ENCODE peak calls at places on chromosomes 7 and 10, in nine cellular contexts. One of them, this sample, is unnamed.

GRCh38 chr7:19530852-19531251 is 178.0 kb downstream of the POLR1F start:
- DNase-seq in foreskin keratinocyte: no peak
- DNase-seq in IMR-90: no peak
- DNase-seq in GM23338: no peak
- DNase-seq in suprapubic skin: no peak
- DNase-seq in uterus: no peak
- DNase-seq in HCT116: no peak
- DNase-seq in lower lobe of right lung: no peak
- DNase-seq in right cardiac atrium: no peak
- DNase-seq in this sample: no peak

GRCh38 chr7:101108330-101108857 is 18.5 kb upstream of the SERPINE1 start:
- DNase-seq in lower lobe of right lung: peak; percentile 67
- DNase-seq in uterus: no peak
- DNase-seq in foreskin keratinocyte: no peak
- DNase-seq in GM23338: no peak
- DNase-seq in HCT116: no peak
- DNase-seq in IMR-90: no peak
- DNase-seq in suprapubic skin: no peak
- DNase-seq in right cardiac atrium: peak; percentile 64
- DNase-seq in this sample: no peak

GRCh38 chr7:2936891-2937580 is 92.9 kb upstream of the GNA12 start:
- DNase-seq in lower lobe of right lung: peak; percentile 34
- DNase-seq in uterus: no peak
- DNase-seq in foreskin keratinocyte: no peak
- DNase-seq in HCT116: no peak
- DNase-seq in suprapubic skin: peak; percentile 53
- DNase-seq in IMR-90: no peak
- DNase-seq in right cardiac atrium: no peak
- DNase-seq in GM23338: no peak
- DNase-seq in this sample: no peak

GRCh38 chr10:31146496-31147219 is 115.0 kb upstream of the ZNF438 start:
- DNase-seq in right cardiac atrium: peak; percentile 44
- DNase-seq in GM23338: peak; percentile 23
- DNase-seq in uterus: peak; percentile 62
- DNase-seq in suprapubic skin: no peak
- DNase-seq in HCT116: peak; percentile 60
- DNase-seq in foreskin keratinocyte: peak; percentile 67
- DNase-seq in lower lobe of right lung: no peak
- DNase-seq in IMR-90: peak; percentile 86
- DNase-seq in this sample: no peak

GRCh38 chr7:135858379-135858778 is 109.8 kb upstream of the FAM180A start:
- DNase-seq in foreskin keratinocyte: no peak
- DNase-seq in suprapubic skin: no peak
- DNase-seq in IMR-90: no peak
- DNase-seq in right cardiac atrium: no peak
- DNase-seq in GM23338: no peak
- DNase-seq in HCT116: no peak
- DNase-seq in lower lobe of right lung: no peak
- DNase-seq in uterus: no peak
- DNase-seq in this sample: no peak

GRCh38 chr10:77405771-77406241 is 231.8 kb downstream of the KCNMA1 start:
- DNase-seq in uterus: peak; percentile 74
- DNase-seq in HCT116: peak; percentile 53
- DNase-seq in GM23338: peak; percentile 80
- DNase-seq in right cardiac atrium: peak; percentile 40
- DNase-seq in suprapubic skin: peak; percentile 74
- DNase-seq in lower lobe of right lung: peak; percentile 84
- DNase-seq in IMR-90: peak; percentile 80
- DNase-seq in foreskin keratinocyte: peak; percentile 48
- DNase-seq in this sample: no peak

GRCh38 chr7:128206017-128206746 is 34.9 kb upstream of the LEP start:
- DNase-seq in right cardiac atrium: no peak
- DNase-seq in lower lobe of right lung: no peak
- DNase-seq in IMR-90: no peak
- DNase-seq in GM23338: peak; percentile 67
- DNase-seq in foreskin keratinocyte: no peak
- DNase-seq in HCT116: no peak
- DNase-seq in suprapubic skin: no peak
- DNase-seq in uterus: no peak
- DNase-seq in this sample: no peak

GRCh38 chr7:604038-604883 is 84.6 kb upstream of the PDGFA start:
- DNase-seq in uterus: peak; percentile 53
- DNase-seq in GM23338: no peak
- DNase-seq in HCT116: no peak
- DNase-seq in foreskin keratinocyte: no peak
- DNase-seq in IMR-90: peak; percentile 54
- DNase-seq in right cardiac atrium: peak; percentile 87
- DNase-seq in lower lobe of right lung: peak; percentile 88
- DNase-seq in suprapubic skin: peak; percentile 89
- DNase-seq in this sample: no peak

GRCh38 chr10:108970016-108970415 is 953.3 kb downstream of the XPNPEP1 start:
- DNase-seq in GM23338: peak; percentile 79
- DNase-seq in right cardiac atrium: no peak
- DNase-seq in IMR-90: peak; percentile 8
- DNase-seq in uterus: no peak
- DNase-seq in foreskin keratinocyte: no peak
- DNase-seq in HCT116: no peak
- DNase-seq in suprapubic skin: no peak
- DNase-seq in lower lobe of right lung: no peak
- DNase-seq in this sample: no peak

GRCh38 chr10:114486938-114487814 is 82.9 kb upstream of the AFAP1L2 start:
- DNase-seq in suprapubic skin: no peak
- DNase-seq in IMR-90: peak; percentile 84
- DNase-seq in lower lobe of right lung: no peak
- DNase-seq in uterus: no peak
- DNase-seq in HCT116: no peak
- DNase-seq in GM23338: no peak
- DNase-seq in right cardiac atrium: no peak
- DNase-seq in foreskin keratinocyte: peak; percentile 81
- DNase-seq in this sample: peak; percentile 55

GRCh38 chr7:132078891-132079735 is 497.2 kb downstream of the PLXNA4 start:
- DNase-seq in GM23338: peak; percentile 11
- DNase-seq in lower lobe of right lung: no peak
- DNase-seq in suprapubic skin: no peak
- DNase-seq in right cardiac atrium: no peak
- DNase-seq in IMR-90: no peak
- DNase-seq in HCT116: no peak
- DNase-seq in foreskin keratinocyte: no peak
- DNase-seq in uterus: no peak
- DNase-seq in this sample: no peak

GRCh38 chr10:119199231-119199992 is 8.0 kb upstream of the GRK5 start:
- DNase-seq in GM23338: peak; percentile 81
- DNase-seq in foreskin keratinocyte: peak; percentile 65
- DNase-seq in suprapubic skin: no peak
- DNase-seq in uterus: peak; percentile 63
- DNase-seq in HCT116: peak; percentile 77
- DNase-seq in IMR-90: peak; percentile 89
- DNase-seq in right cardiac atrium: peak; percentile 48
- DNase-seq in lower lobe of right lung: no peak
- DNase-seq in this sample: peak; percentile 37

GRCh38 chr10:9010931-9011670 is 956.6 kb downstream of the GATA3 start:
- DNase-seq in lower lobe of right lung: no peak
- DNase-seq in suprapubic skin: no peak
- DNase-seq in uterus: no peak
- DNase-seq in HCT116: no peak
- DNase-seq in foreskin keratinocyte: peak; percentile 69
- DNase-seq in right cardiac atrium: no peak
- DNase-seq in GM23338: no peak
- DNase-seq in IMR-90: no peak
- DNase-seq in this sample: no peak

GRCh38 chr10:132417957-132418441 is 21.0 kb downstream of the PWWP2B start:
- DNase-seq in IMR-90: no peak
- DNase-seq in suprapubic skin: no peak
- DNase-seq in foreskin keratinocyte: no peak
- DNase-seq in GM23338: no peak
- DNase-seq in HCT116: no peak
- DNase-seq in lower lobe of right lung: peak; percentile 63
- DNase-seq in uterus: no peak
- DNase-seq in right cardiac atrium: no peak
- DNase-seq in this sample: no peak

GRCh38 chr10:4767033-4767814 is 58.8 kb upstream of the AKR1E2 start:
- DNase-seq in suprapubic skin: no peak
- DNase-seq in uterus: no peak
- DNase-seq in lower lobe of right lung: no peak
- DNase-seq in IMR-90: peak; percentile 66
- DNase-seq in right cardiac atrium: no peak
- DNase-seq in foreskin keratinocyte: peak; percentile 48
- DNase-seq in GM23338: peak; percentile 30
- DNase-seq in HCT116: peak; percentile 38
- DNase-seq in this sample: no peak

GRCh38 chr7:55534262-55534915 is 37.9 kb downstream of the VOPP1 start:
- DNase-seq in right cardiac atrium: peak; percentile 28
- DNase-seq in foreskin keratinocyte: peak; percentile 92
- DNase-seq in IMR-90: peak; percentile 81
- DNase-seq in lower lobe of right lung: peak; percentile 78
- DNase-seq in HCT116: no peak
- DNase-seq in GM23338: no peak
- DNase-seq in uterus: no peak
- DNase-seq in suprapubic skin: no peak
- DNase-seq in this sample: peak; percentile 53

GRCh38 chr10:129877773-129878371 is 86.2 kb downstream of the EBF3 start:
- DNase-seq in suprapubic skin: no peak
- DNase-seq in GM23338: peak; percentile 75
- DNase-seq in lower lobe of right lung: no peak
- DNase-seq in IMR-90: no peak
- DNase-seq in HCT116: no peak
- DNase-seq in right cardiac atrium: no peak
- DNase-seq in foreskin keratinocyte: no peak
- DNase-seq in uterus: no peak
- DNase-seq in this sample: no peak

GRCh38 chr7:18535811-18536413 is 40.4 kb downstream of the HDAC9 start:
- DNase-seq in uterus: no peak
- DNase-seq in IMR-90: no peak
- DNase-seq in HCT116: no peak
- DNase-seq in right cardiac atrium: no peak
- DNase-seq in foreskin keratinocyte: no peak
- DNase-seq in lower lobe of right lung: no peak
- DNase-seq in suprapubic skin: no peak
- DNase-seq in GM23338: peak; percentile 62
- DNase-seq in this sample: no peak

DNA sequence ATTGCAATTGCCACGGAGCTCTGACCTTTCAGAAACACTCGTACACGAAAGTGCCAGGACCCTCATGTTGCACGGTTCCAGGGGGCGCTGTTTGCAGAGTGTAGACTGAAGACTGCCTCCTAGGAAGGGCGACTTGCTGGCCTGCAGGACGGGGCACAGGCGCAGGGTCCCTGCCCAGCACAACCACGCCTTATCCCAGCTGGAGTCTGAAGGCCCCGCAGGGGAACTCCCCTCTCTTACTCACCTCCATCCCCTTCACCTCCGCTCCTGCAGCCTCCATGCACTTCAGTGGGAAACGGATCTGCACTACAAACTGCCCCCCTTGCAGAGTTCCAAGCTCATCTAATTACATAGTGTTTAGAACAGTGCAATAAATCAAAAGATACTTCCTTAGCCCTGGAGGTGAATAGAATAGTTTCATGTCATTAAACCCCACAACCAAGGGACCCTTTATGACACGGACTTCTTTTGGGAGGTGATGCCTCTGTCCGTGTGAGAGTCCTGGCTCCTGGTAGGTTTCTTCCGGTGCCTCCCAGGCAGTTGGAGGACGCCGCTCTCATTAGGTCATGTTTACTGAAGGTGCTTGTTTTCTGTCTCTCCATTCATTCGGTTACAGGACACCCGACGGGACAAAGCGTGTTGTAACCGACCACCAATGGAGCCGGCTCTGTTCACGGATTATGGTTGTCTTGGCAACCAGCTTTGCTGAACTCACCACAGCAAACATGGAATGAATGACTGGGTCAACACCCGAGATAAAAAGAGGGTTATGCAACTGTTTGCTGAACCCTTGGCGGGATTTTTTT is 262.2 kb downstream of the BAMBI start:
- DNase-seq in uterus: peak; percentile 75
- DNase-seq in HCT116: no peak
- DNase-seq in right cardiac atrium: peak; percentile 83
- DNase-seq in foreskin keratinocyte: no peak
- DNase-seq in lower lobe of right lung: peak; percentile 66
- DNase-seq in GM23338: peak; percentile 95
- DNase-seq in suprapubic skin: peak; percentile 66
- DNase-seq in IMR-90: peak; percentile 66
- DNase-seq in this sample: no peak
- H3K27ac ChIP-seq in uterus: no peak overlapping the region
- H3K27ac ChIP-seq in HCT116: no peak overlapping the region
- H3K27ac ChIP-seq in right cardiac atrium: peak overlapping the region; percentile 29
- H3K27ac ChIP-seq in foreskin keratinocyte: no peak overlapping the region
- H3K27ac ChIP-seq in lower lobe of right lung: peak overlapping the region; percentile 4
- H3K27ac ChIP-seq in GM23338: no peak overlapping the region
- H3K27ac ChIP-seq in suprapubic skin: no peak overlapping the region
- H3K27ac ChIP-seq in IMR-90: no peak overlapping the region
- H3K27ac ChIP-seq in this sample: no peak overlapping the region

GRCh38 chr7:74197449-74198108 is 12.2 kb upstream of the LAT2 start:
- DNase-seq in foreskin keratinocyte: no peak
- DNase-seq in uterus: no peak
- DNase-seq in GM23338: no peak
- DNase-seq in right cardiac atrium: no peak
- DNase-seq in suprapubic skin: no peak
- DNase-seq in IMR-90: no peak
- DNase-seq in HCT116: no peak
- DNase-seq in lower lobe of right lung: no peak
- DNase-seq in this sample: no peak
- H3K27ac ChIP-seq in foreskin keratinocyte: no peak overlapping the region
- H3K27ac ChIP-seq in uterus: no peak overlapping the region
- H3K27ac ChIP-seq in GM23338: peak overlapping the region; percentile 78
- H3K27ac ChIP-seq in right cardiac atrium: no peak overlapping the region
- H3K27ac ChIP-seq in suprapubic skin: no peak overlapping the region
- H3K27ac ChIP-seq in IMR-90: no peak overlapping the region
- H3K27ac ChIP-seq in HCT116: peak overlapping the region; percentile 48
- H3K27ac ChIP-seq in lower lobe of right lung: no peak overlapping the region
- H3K27ac ChIP-seq in this sample: no peak overlapping the region

DNA sequence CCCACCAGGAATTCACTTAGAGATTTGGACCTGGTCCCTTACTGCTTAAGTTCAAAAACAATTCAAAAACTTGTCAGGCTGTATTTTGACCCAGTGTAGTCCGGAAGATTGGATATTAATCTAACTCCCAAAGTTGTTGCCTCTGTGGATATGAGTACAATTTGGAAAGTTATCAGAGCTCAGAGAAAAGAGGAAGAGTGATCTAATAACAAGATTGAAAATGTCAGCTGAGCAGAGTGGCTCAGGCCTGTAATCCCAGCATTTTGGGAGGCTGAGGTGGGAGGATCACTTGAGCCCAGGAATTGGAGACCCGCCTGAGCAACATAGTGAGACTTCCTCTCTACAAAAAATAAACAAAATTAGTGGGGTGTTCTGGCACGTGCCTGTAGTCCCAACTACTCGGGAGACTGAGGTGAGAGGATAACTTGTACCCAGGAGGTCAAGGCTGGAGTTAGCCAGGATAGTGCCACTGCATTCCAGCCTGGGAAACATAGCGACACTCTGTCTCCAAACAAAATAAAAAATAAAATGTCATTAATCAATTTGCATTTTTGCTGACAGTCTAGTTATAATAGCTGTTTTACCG is 3.2 kb upstream of the ASCC1 start:
- DNase-seq in lower lobe of right lung: no peak
- DNase-seq in HCT116: no peak
- DNase-seq in suprapubic skin: no peak
- DNase-seq in right cardiac atrium: no peak
- DNase-seq in foreskin keratinocyte: no peak
- DNase-seq in uterus: no peak
- DNase-seq in IMR-90: no peak
- DNase-seq in GM23338: no peak
- DNase-seq in this sample: no peak
- H3K27ac ChIP-seq in lower lobe of right lung: peak overlapping the region; percentile 60
- H3K27ac ChIP-seq in HCT116: no peak overlapping the region
- H3K27ac ChIP-seq in suprapubic skin: peak overlapping the region; percentile 1
- H3K27ac ChIP-seq in right cardiac atrium: peak overlapping the region; percentile 68
- H3K27ac ChIP-seq in foreskin keratinocyte: no peak overlapping the region
- H3K27ac ChIP-seq in uterus: peak overlapping the region; percentile 99
- H3K27ac ChIP-seq in IMR-90: no peak overlapping the region
- H3K27ac ChIP-seq in GM23338: peak overlapping the region; percentile 39
- H3K27ac ChIP-seq in this sample: peak overlapping the region; percentile 1

GRCh38 chr10:18279202-18279601 is 139.0 kb downstream of the CACNB2 start:
- DNase-seq in right cardiac atrium: no peak
- DNase-seq in GM23338: no peak
- DNase-seq in HCT116: no peak
- DNase-seq in lower lobe of right lung: no peak
- DNase-seq in foreskin keratinocyte: peak; percentile 23
- DNase-seq in suprapubic skin: no peak
- DNase-seq in IMR-90: peak; percentile 61
- DNase-seq in uterus: no peak
- DNase-seq in this sample: no peak
- H3K27ac ChIP-seq in right cardiac atrium: no peak overlapping the region
- H3K27ac ChIP-seq in GM23338: no peak overlapping the region
- H3K27ac ChIP-seq in HCT116: no peak overlapping the region
- H3K27ac ChIP-seq in lower lobe of right lung: no peak overlapping the region
- H3K27ac ChIP-seq in foreskin keratinocyte: no peak overlapping the region
- H3K27ac ChIP-seq in suprapubic skin: no peak overlapping the region
- H3K27ac ChIP-seq in IMR-90: no peak overlapping the region
- H3K27ac ChIP-seq in uterus: no peak overlapping the region
- H3K27ac ChIP-seq in this sample: no peak overlapping the region